ENCODE peak calls at places on chromosomes 13 and 19, in eight cellular contexts. One of them, this sample, is unnamed.

GRCh38 chr13:113402471-113403254 is 38.7 kb upstream of the GRTP1 start:
- DNase-seq in stimulated activated naive CD4-positive, alpha-beta T cell treated with Interleukin-2 at 50 U/mL for 16 hours: no peak
- DNase-seq in T-helper 2 cell: no peak
- DNase-seq in head of caudate nucleus: no peak
- DNase-seq in upper lobe of left lung: no peak
- DNase-seq in ecto neural progenitor cell: peak
- DNase-seq in NCI-H510A treated with DMSO at 0.1 percent for 48 hours: no peak
- DNase-seq in frontal cortex: peak
- DNase-seq in this sample: no peak

GRCh38 chr19:29003641-29004409 is 209.1 kb downstream of the UQCRFS1 start:
- DNase-seq in stimulated activated naive CD4-positive, alpha-beta T cell treated with Interleukin-2 at 50 U/mL for 16 hours: no peak
- DNase-seq in T-helper 2 cell: no peak
- DNase-seq in head of caudate nucleus: no peak
- DNase-seq in upper lobe of left lung: no peak
- DNase-seq in ecto neural progenitor cell: no peak
- DNase-seq in NCI-H510A treated with DMSO at 0.1 percent for 48 hours: no peak
- DNase-seq in frontal cortex: no peak
- DNase-seq in this sample: no peak

GRCh38 chr19:40193587-40193849 is 2.3 kb downstream of the MAP3K10 start:
- DNase-seq in stimulated activated naive CD4-positive, alpha-beta T cell treated with Interleukin-2 at 50 U/mL for 16 hours: no peak
- DNase-seq in T-helper 2 cell: no peak
- DNase-seq in head of caudate nucleus: no peak
- DNase-seq in upper lobe of left lung: no peak
- DNase-seq in ecto neural progenitor cell: no peak
- DNase-seq in NCI-H510A treated with DMSO at 0.1 percent for 48 hours: no peak
- DNase-seq in frontal cortex: no peak
- DNase-seq in this sample: no peak

GRCh38 chr19:41927810-41928192 is 448 bp downstream of the ERFL start:
- DNase-seq in stimulated activated naive CD4-positive, alpha-beta T cell treated with Interleukin-2 at 50 U/mL for 16 hours: peak
- DNase-seq in T-helper 2 cell: no peak
- DNase-seq in head of caudate nucleus: no peak
- DNase-seq in upper lobe of left lung: no peak
- DNase-seq in ecto neural progenitor cell: no peak
- DNase-seq in NCI-H510A treated with DMSO at 0.1 percent for 48 hours: no peak
- DNase-seq in frontal cortex: peak
- DNase-seq in this sample: no peak

GRCh38 chr13:42260885-42261654 is 10.9 kb upstream of the AKAP11 start:
- DNase-seq in stimulated activated naive CD4-positive, alpha-beta T cell treated with Interleukin-2 at 50 U/mL for 16 hours: no peak
- DNase-seq in T-helper 2 cell: no peak
- DNase-seq in head of caudate nucleus: no peak
- DNase-seq in upper lobe of left lung: no peak
- DNase-seq in ecto neural progenitor cell: no peak
- DNase-seq in NCI-H510A treated with DMSO at 0.1 percent for 48 hours: no peak
- DNase-seq in frontal cortex: no peak
- DNase-seq in this sample: no peak

GRCh38 chr13:22926176-22927007 is 254.4 kb upstream of the SGCG start:
- DNase-seq in stimulated activated naive CD4-positive, alpha-beta T cell treated with Interleukin-2 at 50 U/mL for 16 hours: no peak
- DNase-seq in T-helper 2 cell: no peak
- DNase-seq in head of caudate nucleus: no peak
- DNase-seq in upper lobe of left lung: peak
- DNase-seq in ecto neural progenitor cell: peak
- DNase-seq in NCI-H510A treated with DMSO at 0.1 percent for 48 hours: peak
- DNase-seq in frontal cortex: peak
- DNase-seq in this sample: peak

GRCh38 chr13:69616398-69616797 is 491.2 kb upstream of the ATXN8OS start:
- DNase-seq in stimulated activated naive CD4-positive, alpha-beta T cell treated with Interleukin-2 at 50 U/mL for 16 hours: no peak
- DNase-seq in T-helper 2 cell: no peak
- DNase-seq in head of caudate nucleus: no peak
- DNase-seq in upper lobe of left lung: no peak
- DNase-seq in ecto neural progenitor cell: no peak
- DNase-seq in NCI-H510A treated with DMSO at 0.1 percent for 48 hours: no peak
- DNase-seq in frontal cortex: no peak
- DNase-seq in this sample: no peak

GRCh38 chr19:49488046-49488862 is 846 bp downstream of the RPL13A start:
- DNase-seq in stimulated activated naive CD4-positive, alpha-beta T cell treated with Interleukin-2 at 50 U/mL for 16 hours: no peak
- DNase-seq in T-helper 2 cell: no peak
- DNase-seq in head of caudate nucleus: no peak
- DNase-seq in upper lobe of left lung: no peak
- DNase-seq in ecto neural progenitor cell: no peak
- DNase-seq in NCI-H510A treated with DMSO at 0.1 percent for 48 hours: no peak
- DNase-seq in frontal cortex: no peak
- DNase-seq in this sample: no peak

GRCh38 chr13:101144808-101145419 is 271.4 kb downstream of the NALCN start:
- DNase-seq in stimulated activated naive CD4-positive, alpha-beta T cell treated with Interleukin-2 at 50 U/mL for 16 hours: no peak
- DNase-seq in T-helper 2 cell: no peak
- DNase-seq in head of caudate nucleus: no peak
- DNase-seq in upper lobe of left lung: no peak
- DNase-seq in ecto neural progenitor cell: no peak
- DNase-seq in NCI-H510A treated with DMSO at 0.1 percent for 48 hours: peak
- DNase-seq in frontal cortex: peak
- DNase-seq in this sample: no peak

GRCh38 chr19:48867119-48867921 is 1.1 kb downstream of the PLEKHA4 start:
- DNase-seq in stimulated activated naive CD4-positive, alpha-beta T cell treated with Interleukin-2 at 50 U/mL for 16 hours: no peak
- DNase-seq in T-helper 2 cell: no peak
- DNase-seq in head of caudate nucleus: no peak
- DNase-seq in upper lobe of left lung: no peak
- DNase-seq in ecto neural progenitor cell: no peak
- DNase-seq in NCI-H510A treated with DMSO at 0.1 percent for 48 hours: no peak
- DNase-seq in frontal cortex: no peak
- DNase-seq in this sample: no peak

GRCh38 chr19:4474504-4475136 is 2.5 kb downstream of the HDGFL2 start:
- DNase-seq in stimulated activated naive CD4-positive, alpha-beta T cell treated with Interleukin-2 at 50 U/mL for 16 hours: no peak
- DNase-seq in T-helper 2 cell: no peak
- DNase-seq in head of caudate nucleus: peak
- DNase-seq in upper lobe of left lung: no peak
- DNase-seq in ecto neural progenitor cell: peak
- DNase-seq in NCI-H510A treated with DMSO at 0.1 percent for 48 hours: peak
- DNase-seq in frontal cortex: peak
- DNase-seq in this sample: peak

GRCh38 chr13:41827507-41828213 is 133.2 kb downstream of the VWA8 start:
- DNase-seq in stimulated activated naive CD4-positive, alpha-beta T cell treated with Interleukin-2 at 50 U/mL for 16 hours: no peak
- DNase-seq in T-helper 2 cell: no peak
- DNase-seq in head of caudate nucleus: no peak
- DNase-seq in upper lobe of left lung: no peak
- DNase-seq in ecto neural progenitor cell: no peak
- DNase-seq in NCI-H510A treated with DMSO at 0.1 percent for 48 hours: no peak
- DNase-seq in frontal cortex: peak
- DNase-seq in this sample: no peak

GRCh38 chr13:77751513-77752456 is 54.3 kb downstream of the SLAIN1 start:
- DNase-seq in stimulated activated naive CD4-positive, alpha-beta T cell treated with Interleukin-2 at 50 U/mL for 16 hours: no peak
- DNase-seq in T-helper 2 cell: no peak
- DNase-seq in head of caudate nucleus: no peak
- DNase-seq in upper lobe of left lung: peak
- DNase-seq in ecto neural progenitor cell: no peak
- DNase-seq in NCI-H510A treated with DMSO at 0.1 percent for 48 hours: peak
- DNase-seq in frontal cortex: peak
- DNase-seq in this sample: no peak

GRCh38 chr13:24670927-24671326 is 9.3 kb upstream of the ATP12A start:
- DNase-seq in stimulated activated naive CD4-positive, alpha-beta T cell treated with Interleukin-2 at 50 U/mL for 16 hours: no peak
- DNase-seq in T-helper 2 cell: no peak
- DNase-seq in head of caudate nucleus: no peak
- DNase-seq in upper lobe of left lung: no peak
- DNase-seq in ecto neural progenitor cell: peak
- DNase-seq in NCI-H510A treated with DMSO at 0.1 percent for 48 hours: no peak
- DNase-seq in frontal cortex: no peak
- DNase-seq in this sample: no peak

GRCh38 chr13:33794576-33794975 is 23.4 kb upstream of the RFC3 start:
- DNase-seq in stimulated activated naive CD4-positive, alpha-beta T cell treated with Interleukin-2 at 50 U/mL for 16 hours: no peak
- DNase-seq in T-helper 2 cell: no peak
- DNase-seq in head of caudate nucleus: no peak
- DNase-seq in upper lobe of left lung: no peak
- DNase-seq in ecto neural progenitor cell: no peak
- DNase-seq in NCI-H510A treated with DMSO at 0.1 percent for 48 hours: no peak
- DNase-seq in frontal cortex: no peak
- DNase-seq in this sample: no peak

GRCh38 chr13:99265823-99266426 is 7.7 kb upstream of the GPR18 start:
- DNase-seq in stimulated activated naive CD4-positive, alpha-beta T cell treated with Interleukin-2 at 50 U/mL for 16 hours: no peak
- DNase-seq in T-helper 2 cell: no peak
- DNase-seq in head of caudate nucleus: no peak
- DNase-seq in upper lobe of left lung: no peak
- DNase-seq in ecto neural progenitor cell: no peak
- DNase-seq in NCI-H510A treated with DMSO at 0.1 percent for 48 hours: peak
- DNase-seq in frontal cortex: peak
- DNase-seq in this sample: no peak

GRCh38 chr13:80168089-80168850 is 172.7 kb downstream of the SPRY2 start:
- DNase-seq in stimulated activated naive CD4-positive, alpha-beta T cell treated with Interleukin-2 at 50 U/mL for 16 hours: no peak
- DNase-seq in T-helper 2 cell: no peak
- DNase-seq in head of caudate nucleus: no peak
- DNase-seq in upper lobe of left lung: no peak
- DNase-seq in ecto neural progenitor cell: no peak
- DNase-seq in NCI-H510A treated with DMSO at 0.1 percent for 48 hours: no peak
- DNase-seq in frontal cortex: no peak
- DNase-seq in this sample: no peak

GRCh38 chr19:7152568-7152967 is 83.1 kb downstream of the ZNF557 start:
- DNase-seq in stimulated activated naive CD4-positive, alpha-beta T cell treated with Interleukin-2 at 50 U/mL for 16 hours: no peak
- DNase-seq in T-helper 2 cell: no peak
- DNase-seq in head of caudate nucleus: no peak
- DNase-seq in upper lobe of left lung: no peak
- DNase-seq in ecto neural progenitor cell: no peak
- DNase-seq in NCI-H510A treated with DMSO at 0.1 percent for 48 hours: no peak
- DNase-seq in frontal cortex: no peak
- DNase-seq in this sample: no peak

GRCh38 chr19:48290341-48290922 is 20.6 kb downstream of the ZNF114 start:
- DNase-seq in stimulated activated naive CD4-positive, alpha-beta T cell treated with Interleukin-2 at 50 U/mL for 16 hours: no peak
- DNase-seq in T-helper 2 cell: no peak
- DNase-seq in head of caudate nucleus: no peak
- DNase-seq in upper lobe of left lung: no peak
- DNase-seq in ecto neural progenitor cell: peak
- DNase-seq in NCI-H510A treated with DMSO at 0.1 percent for 48 hours: no peak
- DNase-seq in frontal cortex: peak
- DNase-seq in this sample: peak

GRCh38 chr13:112603641-112604220 is 15.8 kb upstream of the TUBGCP3 start:
- DNase-seq in stimulated activated naive CD4-positive, alpha-beta T cell treated with Interleukin-2 at 50 U/mL for 16 hours: no peak
- DNase-seq in T-helper 2 cell: no peak
- DNase-seq in head of caudate nucleus: no peak
- DNase-seq in upper lobe of left lung: no peak
- DNase-seq in ecto neural progenitor cell: no peak
- DNase-seq in NCI-H510A treated with DMSO at 0.1 percent for 48 hours: no peak
- DNase-seq in frontal cortex: no peak
- DNase-seq in this sample: no peak